ENCODE peak calls at places on chromosome 12, in six cellular contexts. One of them, this sample, is unnamed.

GRCh38 chr12:2160043-2160442 is 107.3 kb downstream of the CACNA1C start:
- DNase-seq in mesendoderm: no peak
- DNase-seq in tibial artery: no peak
- DNase-seq in prostate gland: peak; percentile 17
- DNase-seq in adrenal gland: no peak
- DNase-seq in stomach: no peak
- DNase-seq in this sample: no peak

GRCh38 chr12:13654456-13654855 is 326.9 kb downstream of the GRIN2B start:
- DNase-seq in adrenal gland: no peak
- DNase-seq in tibial artery: no peak
- DNase-seq in prostate gland: no peak
- DNase-seq in mesendoderm: no peak
- DNase-seq in stomach: no peak
- DNase-seq in this sample: no peak

GRCh38 chr12:57528831-57529555 is 6.4 kb downstream of the MBD6 start:
- DNase-seq in adrenal gland: no peak
- DNase-seq in stomach: no peak
- DNase-seq in prostate gland: no peak
- DNase-seq in mesendoderm: no peak
- DNase-seq in tibial artery: no peak
- DNase-seq in this sample: no peak

GRCh38 chr12:132651444-132652100 is 33.0 kb downstream of the P2RX2 start:
- DNase-seq in mesendoderm: no peak
- DNase-seq in tibial artery: no peak
- DNase-seq in adrenal gland: no peak
- DNase-seq in stomach: no peak
- DNase-seq in prostate gland: no peak
- DNase-seq in this sample: no peak

GRCh38 chr12:132736378-132736777 is 25.3 kb downstream of the ANKLE2 start:
- DNase-seq in stomach: no peak
- DNase-seq in prostate gland: no peak
- DNase-seq in tibial artery: no peak
- DNase-seq in mesendoderm: no peak
- DNase-seq in adrenal gland: no peak
- DNase-seq in this sample: no peak

GRCh38 chr12:52832451-52832850 is 1.7 kb downstream of the KRT79 start:
- DNase-seq in tibial artery: no peak
- DNase-seq in mesendoderm: no peak
- DNase-seq in adrenal gland: no peak
- DNase-seq in stomach: no peak
- DNase-seq in prostate gland: no peak
- DNase-seq in this sample: no peak

GRCh38 chr12:108599948-108600701 is 2.2 kb upstream of the TMEM119 start:
- DNase-seq in stomach: no peak
- DNase-seq in tibial artery: no peak
- DNase-seq in adrenal gland: no peak
- DNase-seq in mesendoderm: no peak
- DNase-seq in prostate gland: no peak
- DNase-seq in this sample: no peak

GRCh38 chr12:75322464-75322863 is 7.7 kb downstream of the CAPS2 start:
- DNase-seq in stomach: no peak
- DNase-seq in tibial artery: no peak
- DNase-seq in prostate gland: no peak
- DNase-seq in adrenal gland: no peak
- DNase-seq in mesendoderm: no peak
- DNase-seq in this sample: no peak

GRCh38 chr12:57127101-57127709 is 1.1 kb upstream of the LRP1 start:
- DNase-seq in adrenal gland: peak; percentile 90
- DNase-seq in prostate gland: peak; percentile 73
- DNase-seq in mesendoderm: peak; percentile 89
- DNase-seq in tibial artery: peak; percentile 86
- DNase-seq in stomach: peak; percentile 84
- DNase-seq in this sample: peak; percentile 77

GRCh38 chr12:62598846-62599245 is 132.2 kb downstream of the MON2 start:
- DNase-seq in stomach: no peak
- DNase-seq in mesendoderm: no peak
- DNase-seq in tibial artery: no peak
- DNase-seq in prostate gland: no peak
- DNase-seq in adrenal gland: no peak
- DNase-seq in this sample: no peak

GRCh38 chr12:110600254-110600653 is 13.7 kb upstream of the TCTN1 start:
- DNase-seq in stomach: no peak
- DNase-seq in prostate gland: no peak
- DNase-seq in mesendoderm: peak; percentile 46
- DNase-seq in adrenal gland: no peak
- DNase-seq in tibial artery: no peak
- DNase-seq in this sample: no peak

GRCh38 chr12:57735952-57736742 is 2.4 kb downstream of the AGAP2 start:
- DNase-seq in prostate gland: no peak
- DNase-seq in stomach: no peak
- DNase-seq in mesendoderm: peak; percentile 83
- DNase-seq in adrenal gland: no peak
- DNase-seq in tibial artery: no peak
- DNase-seq in this sample: peak; percentile 58

GRCh38 chr12:50961708-50962107 is 9.4 kb downstream of the HIGD1C start:
- DNase-seq in mesendoderm: no peak
- DNase-seq in tibial artery: no peak
- DNase-seq in adrenal gland: no peak
- DNase-seq in stomach: no peak
- DNase-seq in prostate gland: no peak
- DNase-seq in this sample: no peak

GRCh38 chr12:31118831-31119530 is 45.3 kb downstream of the DDX11 start:
- DNase-seq in adrenal gland: no peak
- DNase-seq in tibial artery: no peak
- DNase-seq in mesendoderm: peak; percentile 88
- DNase-seq in prostate gland: no peak
- DNase-seq in stomach: peak; percentile 45
- DNase-seq in this sample: no peak

GRCh38 chr12:59834659-59835474 is 239.0 kb downstream of the SLC16A7 start:
- DNase-seq in mesendoderm: peak; percentile 37
- DNase-seq in tibial artery: no peak
- DNase-seq in adrenal gland: peak; percentile 16
- DNase-seq in prostate gland: no peak
- DNase-seq in stomach: no peak
- DNase-seq in this sample: no peak

GRCh38 chr12:56315256-56315625 is 547 bp downstream of the CNPY2 start:
- DNase-seq in mesendoderm: peak; percentile 48
- DNase-seq in adrenal gland: no peak
- DNase-seq in stomach: no peak
- DNase-seq in tibial artery: no peak
- DNase-seq in prostate gland: no peak
- DNase-seq in this sample: no peak

GRCh38 chr12:10027311-10028099 is 3.0 kb upstream of the CLEC9A start:
- DNase-seq in prostate gland: no peak
- DNase-seq in tibial artery: no peak
- DNase-seq in adrenal gland: peak; percentile 32
- DNase-seq in mesendoderm: no peak
- DNase-seq in stomach: no peak
- DNase-seq in this sample: no peak

GRCh38 chr12:6909421-6910145 is 4.8 kb upstream of the ENO2 start:
- DNase-seq in adrenal gland: no peak
- DNase-seq in mesendoderm: no peak
- DNase-seq in prostate gland: no peak
- DNase-seq in stomach: no peak
- DNase-seq in tibial artery: no peak
- DNase-seq in this sample: no peak

GRCh38 chr12:89673603-89674002 is 35.0 kb downstream of the ATP2B1 start:
- DNase-seq in tibial artery: no peak
- DNase-seq in adrenal gland: no peak
- DNase-seq in stomach: no peak
- DNase-seq in prostate gland: no peak
- DNase-seq in mesendoderm: no peak
- DNase-seq in this sample: no peak

GRCh38 chr12:131827961-131828534 is at the start of gene MMP17:
- DNase-seq in adrenal gland: peak; percentile 25
- DNase-seq in mesendoderm: peak; percentile 77
- DNase-seq in tibial artery: no peak
- DNase-seq in prostate gland: no peak
- DNase-seq in stomach: no peak
- DNase-seq in this sample: peak; percentile 61

GRCh38 chr12:110640275-110641025 is 26.5 kb downstream of the TCTN1 start:
- DNase-seq in prostate gland: no peak
- DNase-seq in stomach: no peak
- DNase-seq in adrenal gland: no peak
- DNase-seq in mesendoderm: no peak
- DNase-seq in tibial artery: no peak
- DNase-seq in this sample: peak; percentile 74

GRCh38 chr12:57089259-57090245 is 638 bp downstream of the NAB2 start:
- DNase-seq in tibial artery: peak; percentile 86
- DNase-seq in prostate gland: peak; percentile 52
- DNase-seq in mesendoderm: peak; percentile 49
- DNase-seq in stomach: peak; percentile 58
- DNase-seq in adrenal gland: peak; percentile 76
- DNase-seq in this sample: peak; percentile 83

GRCh38 chr12:38139456-38139855 is 177.1 kb upstream of the ALG10B start:
- DNase-seq in adrenal gland: no peak
- DNase-seq in mesendoderm: no peak
- DNase-seq in stomach: no peak
- DNase-seq in prostate gland: no peak
- DNase-seq in tibial artery: no peak
- DNase-seq in this sample: no peak

GRCh38 chr12:2959194-2959507 is at the start of gene TEAD4:
- DNase-seq in stomach: peak; percentile 64
- DNase-seq in mesendoderm: peak; percentile 95
- DNase-seq in prostate gland: peak; percentile 60
- DNase-seq in tibial artery: peak; percentile 36
- DNase-seq in adrenal gland: peak; percentile 54
- DNase-seq in this sample: peak; percentile 68

GRCh38 chr12:46371718-46372130 is 849 bp downstream of the SLC38A2 start:
- DNase-seq in mesendoderm: peak; percentile 66
- DNase-seq in prostate gland: peak; percentile 60
- DNase-seq in stomach: peak; percentile 72
- DNase-seq in adrenal gland: peak; percentile 76
- DNase-seq in tibial artery: peak; percentile 76
- DNase-seq in this sample: peak; percentile 67

GRCh38 chr12:76057316-76057715 is 25.7 kb upstream of the PHLDA1 start:
- DNase-seq in stomach: no peak
- DNase-seq in adrenal gland: peak; percentile 21
- DNase-seq in mesendoderm: no peak
- DNase-seq in tibial artery: no peak
- DNase-seq in prostate gland: no peak
- DNase-seq in this sample: no peak

GRCh38 chr12:2958432-2959193 is 584 bp upstream of the TEAD4 start:
- DNase-seq in adrenal gland: peak; percentile 35
- DNase-seq in stomach: peak; percentile 54
- DNase-seq in mesendoderm: peak; percentile 86
- DNase-seq in tibial artery: peak; percentile 37
- DNase-seq in prostate gland: peak; percentile 42
- DNase-seq in this sample: peak; percentile 65

GRCh38 chr12:56084958-56085543 is 5.1 kb downstream of the ERBB3 start:
- DNase-seq in adrenal gland: peak; percentile 62
- DNase-seq in mesendoderm: peak; percentile 71
- DNase-seq in tibial artery: no peak
- DNase-seq in prostate gland: no peak
- DNase-seq in stomach: peak; percentile 46
- DNase-seq in this sample: no peak

GRCh38 chr12:124217508-124217981 is 77.3 kb upstream of the RFLNA start:
- DNase-seq in tibial artery: no peak
- DNase-seq in stomach: no peak
- DNase-seq in mesendoderm: no peak
- DNase-seq in adrenal gland: no peak
- DNase-seq in prostate gland: no peak
- DNase-seq in this sample: no peak

GRCh38 chr12:52258335-52258901 is 16.0 kb upstream of the KRT86 start:
- DNase-seq in tibial artery: no peak
- DNase-seq in adrenal gland: peak; percentile 32
- DNase-seq in prostate gland: no peak
- DNase-seq in stomach: peak; percentile 41
- DNase-seq in mesendoderm: peak; percentile 48
- DNase-seq in this sample: no peak

GRCh38 chr12:132075714-132076553 is 68.2 kb downstream of the DDX51 start:
- DNase-seq in prostate gland: no peak
- DNase-seq in stomach: no peak
- DNase-seq in adrenal gland: no peak
- DNase-seq in tibial artery: no peak
- DNase-seq in mesendoderm: no peak
- DNase-seq in this sample: no peak

GRCh38 chr12:103868215-103868614 is 27.2 kb upstream of the NT5DC3 start:
- DNase-seq in adrenal gland: no peak
- DNase-seq in tibial artery: no peak
- DNase-seq in prostate gland: no peak
- DNase-seq in stomach: no peak
- DNase-seq in mesendoderm: no peak
- DNase-seq in this sample: no peak
- H3K27ac ChIP-seq in adrenal gland: no peak overlapping the region
- H3K27ac ChIP-seq in tibial artery: peak overlapping the region; percentile 56
- H3K27ac ChIP-seq in prostate gland: peak overlapping the region; percentile 30
- H3K27ac ChIP-seq in stomach: no peak overlapping the region
- H3K27ac ChIP-seq in mesendoderm: no peak overlapping the region
- H3K27ac ChIP-seq in this sample: no peak overlapping the region

GRCh38 chr12:614727-615060 is 48.6 kb downstream of the NINJ2 start:
- DNase-seq in stomach: no peak
- DNase-seq in mesendoderm: no peak
- DNase-seq in tibial artery: no peak
- DNase-seq in prostate gland: no peak
- DNase-seq in adrenal gland: no peak
- DNase-seq in this sample: no peak
- H3K27ac ChIP-seq in stomach: no peak overlapping the region
- H3K27ac ChIP-seq in mesendoderm: no peak overlapping the region
- H3K27ac ChIP-seq in tibial artery: no peak overlapping the region
- H3K27ac ChIP-seq in prostate gland: no peak overlapping the region
- H3K27ac ChIP-seq in adrenal gland: no peak overlapping the region
- H3K27ac ChIP-seq in this sample: peak overlapping the region; percentile 79

GRCh38 chr12:104743181-104743580 is 214.9 kb downstream of the SLC41A2 start:
- DNase-seq in tibial artery: no peak
- DNase-seq in prostate gland: no peak
- DNase-seq in mesendoderm: no peak
- DNase-seq in stomach: no peak
- DNase-seq in adrenal gland: no peak
- DNase-seq in this sample: no peak

GRCh38 chr12:104741072-104741471 is 217.0 kb downstream of the SLC41A2 start:
- DNase-seq in stomach: no peak
- DNase-seq in mesendoderm: no peak
- DNase-seq in prostate gland: no peak
- DNase-seq in adrenal gland: no peak
- DNase-seq in tibial artery: no peak
- DNase-seq in this sample: no peak

GRCh38 chr12:104740668-104741067 is 217.4 kb downstream of the SLC41A2 start:
- DNase-seq in tibial artery: peak; percentile 61
- DNase-seq in mesendoderm: no peak
- DNase-seq in prostate gland: no peak
- DNase-seq in adrenal gland: peak; percentile 52
- DNase-seq in stomach: no peak
- DNase-seq in this sample: no peak

GRCh38 chr12:104742551-104742961 is 215.5 kb downstream of the SLC41A2 start:
- DNase-seq in tibial artery: peak; percentile 50
- DNase-seq in adrenal gland: no peak
- DNase-seq in prostate gland: no peak
- DNase-seq in mesendoderm: no peak
- DNase-seq in stomach: peak; percentile 44
- DNase-seq in this sample: no peak

GRCh38 chr12:104741497-104742367 is 216.4 kb downstream of the SLC41A2 start:
- DNase-seq in stomach: no peak
- DNase-seq in prostate gland: no peak
- DNase-seq in mesendoderm: no peak
- DNase-seq in adrenal gland: no peak
- DNase-seq in tibial artery: no peak
- DNase-seq in this sample: no peak
- H3K27ac ChIP-seq in stomach: no peak overlapping the region
- H3K27ac ChIP-seq in prostate gland: no peak overlapping the region
- H3K27ac ChIP-seq in mesendoderm: no peak overlapping the region
- H3K27ac ChIP-seq in adrenal gland: no peak overlapping the region
- H3K27ac ChIP-seq in tibial artery: peak overlapping the region; percentile 29
- H3K27ac ChIP-seq in this sample: peak overlapping the region; percentile 12

GRCh38 chr12:45220366-45220931 is 4.6 kb downstream of the ANO6 start:
- DNase-seq in mesendoderm: peak; percentile 62
- DNase-seq in tibial artery: no peak
- DNase-seq in adrenal gland: no peak
- DNase-seq in prostate gland: no peak
- DNase-seq in stomach: no peak
- DNase-seq in this sample: no peak
- H3K27ac ChIP-seq in mesendoderm: peak overlapping the region; percentile 68
- H3K27ac ChIP-seq in tibial artery: no peak overlapping the region
- H3K27ac ChIP-seq in adrenal gland: no peak overlapping the region
- H3K27ac ChIP-seq in prostate gland: no peak overlapping the region
- H3K27ac ChIP-seq in stomach: no peak overlapping the region
- H3K27ac ChIP-seq in this sample: no peak overlapping the region